ENCODE peak calls at places on chromosomes 6 and 20, in four cellular contexts. I is A549; U is OCI-LY7; D is stimulated activated CD4-positive, alpha-beta T cell treated with anti-CD3 and anti-CD28 coated beads, Interleukin-2, amount 100 ng/mL, for 48 hours. R is an unnamed sample.
A peak's percentile ranks its signal among the peaks of the same experiment; 100 is the strongest.

GRCh38 chr6:166478782-166479592 is 96.2 kb upstream of the MPC1 start:
- DNase-seq in I (no peak), U (no peak), D (no peak), R (no peak)

GRCh38 chr6:92577077-92577719 is 842.2 kb downstream of the EPHA7 start:
- DNase-seq in I (no peak), U (no peak), D (no peak), R (peak; percentile 37)

GRCh38 chr20:3135507-3136070 is 24.1 kb downstream of the FASTKD5 start:
- DNase-seq in I (no peak), U (no peak), D (no peak), R (no peak)

GRCh38 chr6:149766156-149766768 is 16.7 kb downstream of the PCMT1 start:
- DNase-seq in I (no peak), U (no peak), D (no peak), R (no peak)

GRCh38 chr6:28393912-28394662 is 5.5 kb downstream of the ZSCAN12 start:
- DNase-seq in I (no peak), U (no peak), D (no peak), R (no peak)

GRCh38 chr6:98833101-98834059 is 994 bp upstream of the POU3F2 start:
- DNase-seq in I (peak; percentile 56), U (no peak), D (no peak), R (peak; percentile 69)

GRCh38 chr6:152356659-152357058 is 280.5 kb downstream of the SYNE1 start:
- DNase-seq in I (peak; percentile 34), U (peak; percentile 48), D (no peak), R (peak; percentile 84)

GRCh38 chr6:158131926-158132325 is 36.1 kb downstream of the SERAC1 start:
- DNase-seq in I (peak; percentile 50), U (peak; percentile 41), D (no peak), R (peak; percentile 66)

GRCh38 chr6:4059115-4059777 is 19.7 kb downstream of the FAM217A start:
- DNase-seq in I (peak; percentile 71), U (no peak), D (peak; percentile 35), R (no peak)

GRCh38 chr6:150915868-150916267 is 50.4 kb downstream of the MTHFD1L start:
- DNase-seq in I (no peak), U (no peak), D (no peak), R (no peak)

GRCh38 chr6:122839477-122839876 is 50.4 kb downstream of the SMPDL3A start:
- DNase-seq in I (peak; percentile 46), U (peak; percentile 41), D (peak; percentile 59), R (peak; percentile 86)

GRCh38 chr6:11732036-11732545 is 46.5 kb downstream of the ADTRP start:
- DNase-seq in I (no peak), U (no peak), D (peak; percentile 62), R (no peak)

GRCh38 chr6:157259443-157259842 is 63.9 kb downstream of the TMEM242 start:
- DNase-seq in I (no peak), U (no peak), D (no peak), R (no peak)

GRCh38 chr6:47780510-47781356 is 1.1 kb upstream of the OPN5 start:
- DNase-seq in I (peak; percentile 57), U (peak; percentile 67), D (peak; percentile 7), R (peak; percentile 85)

GRCh38 chr20:32902456-32903420 is 44.0 kb downstream of the EFCAB8 start:
- DNase-seq in I (peak; percentile 58), U (peak; percentile 61), D (peak; percentile 59), R (peak; percentile 78)

GRCh38 chr6:122953766-122954165 is 42.3 kb upstream of the CLVS2 start:
- DNase-seq in I (no peak), U (no peak), D (no peak), R (no peak)

GRCh38 chr6:18495236-18495635 is 108.1 kb downstream of the RNF144B start:
- DNase-seq in I (no peak), U (no peak), D (no peak), R (no peak)

GRCh38 chr6:87702589-87702945 is 534 bp upstream of the AKIRIN2 start:
- DNase-seq in I (peak; percentile 46), U (peak; percentile 58), D (no peak), R (peak; percentile 92)

GRCh38 chr6:39496951-39497350 is 174.4 kb upstream of the KCNK16 start:
- DNase-seq in I (no peak), U (no peak), D (no peak), R (no peak)

GRCh38 chr20:48096957-48097890 is 311.9 kb upstream of the SULF2 start:
- DNase-seq in I (no peak), U (peak; percentile 6), D (no peak), R (no peak)